ENCODE peak calls at places on chromosomes 5 and 9, in nine cellular contexts. U, J, L, Y, P, F, O, N and B are unnamed samples.

GRCh38 chr5:78985407-78986223 is 505 bp upstream of the ARSB start:
- DNase-seq in U (peak), J (peak), L (peak), Y (peak), P (peak), F (no peak), O (peak), N (peak), B (peak)

GRCh38 chr9:82367016-82367415 is 378.4 kb downstream of the SPATA31D1 start:
- DNase-seq in U (no peak), J (no peak), L (no peak), Y (no peak), P (no peak), F (no peak), O (no peak), N (no peak), B (no peak)

GRCh38 chr5:115333164-115333563 is 36.7 kb upstream of the CCDC112 start:
- DNase-seq in U (peak), J (no peak), L (no peak), Y (peak), P (peak), F (no peak), O (peak), N (no peak), B (no peak)

GRCh38 chr5:6729400-6730310 is 16.4 kb downstream of the TENT4A start:
- DNase-seq in U (no peak), J (no peak), L (no peak), Y (no peak), P (no peak), F (no peak), O (no peak), N (no peak), B (no peak)

GRCh38 chr9:97786341-97786740 is 66.7 kb upstream of the FOXE1 start:
- DNase-seq in U (no peak), J (no peak), L (peak), Y (no peak), P (peak), F (no peak), O (peak), N (no peak), B (peak)

GRCh38 chr9:124769451-124770358 is 1.4 kb downstream of the NR6A1 start:
- DNase-seq in U (peak), J (peak), L (no peak), Y (no peak), P (no peak), F (peak), O (no peak), N (peak), B (no peak)

GRCh38 chr5:68187268-68188055 is 28.1 kb upstream of the PIK3R1 start:
- DNase-seq in U (no peak), J (peak), L (no peak), Y (no peak), P (peak), F (peak), O (peak), N (peak), B (peak)

GRCh38 chr5:77144837-77145139 is 57.7 kb upstream of the ZBED3 start:
- DNase-seq in U (no peak), J (no peak), L (no peak), Y (no peak), P (no peak), F (no peak), O (no peak), N (no peak), B (no peak)

GRCh38 chr5:60010328-60010727 is 116.8 kb upstream of the PDE4D start:
- DNase-seq in U (peak), J (no peak), L (no peak), Y (no peak), P (no peak), F (no peak), O (no peak), N (no peak), B (no peak)

GRCh38 chr9:119009253-119009652 is 360.0 kb downstream of the BRINP1 start:
- DNase-seq in U (no peak), J (peak), L (no peak), Y (peak), P (no peak), F (no peak), O (no peak), N (no peak), B (no peak)

GRCh38 chr5:14415516-14416074 is 166.0 kb upstream of the OTULINL start:
- DNase-seq in U (no peak), J (peak), L (no peak), Y (peak), P (no peak), F (no peak), O (no peak), N (no peak), B (no peak)

GRCh38 chr9:136171801-136172411 is 33.0 kb downstream of the LHX3 start:
- DNase-seq in U (no peak), J (no peak), L (no peak), Y (no peak), P (no peak), F (peak), O (no peak), N (no peak), B (no peak)

GRCh38 chr5:135484563-135485157 is 32.5 kb upstream of the TIFAB start:
- DNase-seq in U (no peak), J (no peak), L (no peak), Y (no peak), P (no peak), F (no peak), O (no peak), N (no peak), B (no peak)

GRCh38 chr9:17810728-17811634 is 232.1 kb downstream of the SH3GL2 start:
- DNase-seq in U (peak), J (peak), L (peak), Y (peak), P (peak), F (no peak), O (peak), N (peak), B (peak)

GRCh38 chr5:115418788-115419187 is 122.3 kb upstream of the CCDC112 start:
- DNase-seq in U (no peak), J (no peak), L (no peak), Y (no peak), P (no peak), F (no peak), O (no peak), N (peak), B (no peak)

GRCh38 chr9:96688215-96688614 is 33.1 kb upstream of the PRXL2C start:
- DNase-seq in U (no peak), J (no peak), L (no peak), Y (no peak), P (no peak), F (no peak), O (no peak), N (no peak), B (no peak)

GRCh38 chr9:26750126-26750525 is 142.5 kb downstream of the CAAP1 start:
- DNase-seq in U (no peak), J (no peak), L (no peak), Y (no peak), P (no peak), F (no peak), O (no peak), N (no peak), B (no peak)

GRCh38 chr9:101427957-101428655 is 7.5 kb downstream of the ALDOB start:
- DNase-seq in U (no peak), J (no peak), L (no peak), Y (no peak), P (no peak), F (no peak), O (no peak), N (no peak), B (no peak)

GRCh38 chr5:95285406-95285761 is 490 bp upstream of the MCTP1 start:
- DNase-seq in U (no peak), J (peak), L (no peak), Y (no peak), P (no peak), F (no peak), O (peak), N (no peak), B (no peak)

GRCh38 chr5:74376187-74376586 is 264.3 kb downstream of the ENC1 start:
- DNase-seq in U (peak), J (no peak), L (no peak), Y (no peak), P (no peak), F (no peak), O (no peak), N (no peak), B (no peak)

GRCh38 chr5:39219433-39219832 is at the start of gene FYB1:
- DNase-seq in U (peak), J (peak), L (no peak), Y (peak), P (no peak), F (no peak), O (no peak), N (no peak), B (peak)

GRCh38 chr5:174355208-174355612 is 309.7 kb downstream of the NSG2 start:
- DNase-seq in U (peak), J (peak), L (peak), Y (peak), P (peak), F (no peak), O (peak), N (no peak), B (peak)

GRCh38 chr9:35813434-35814105 is 1.3 kb downstream of the HINT2 start:
- DNase-seq in U (peak), J (no peak), L (no peak), Y (peak), P (peak), F (no peak), O (peak), N (no peak), B (peak)

GRCh38 chr9:35728041-35728971 is 3.7 kb downstream of the TLN1 start:
- DNase-seq in U (peak), J (peak), L (peak), Y (peak), P (peak), F (peak), O (peak), N (peak), B (peak)

GRCh38 chr5:97243352-97243751 is 60.3 kb upstream of the RIOK2 start:
- DNase-seq in U (no peak), J (no peak), L (peak), Y (peak), P (no peak), F (no peak), O (peak), N (no peak), B (peak)

GRCh38 chr9:89505795-89506385 is 8.0 kb upstream of the SEMA4D start:
- DNase-seq in U (no peak), J (no peak), L (no peak), Y (no peak), P (no peak), F (no peak), O (no peak), N (no peak), B (no peak)

GRCh38 chr9:89505048-89505447 is 7.1 kb upstream of the SEMA4D start:
- DNase-seq in U (no peak), J (no peak), L (no peak), Y (no peak), P (no peak), F (no peak), O (no peak), N (no peak), B (no peak)

GRCh38 chr9:89508951-89509607 is 11.2 kb upstream of the SEMA4D start:
- DNase-seq in U (peak), J (no peak), L (no peak), Y (no peak), P (no peak), F (no peak), O (no peak), N (no peak), B (no peak)

GRCh38 chr9:89502038-89502601 is 4.2 kb upstream of the SEMA4D start:
- DNase-seq in U (peak), J (no peak), L (no peak), Y (no peak), P (no peak), F (no peak), O (no peak), N (no peak), B (no peak)

DNA sequence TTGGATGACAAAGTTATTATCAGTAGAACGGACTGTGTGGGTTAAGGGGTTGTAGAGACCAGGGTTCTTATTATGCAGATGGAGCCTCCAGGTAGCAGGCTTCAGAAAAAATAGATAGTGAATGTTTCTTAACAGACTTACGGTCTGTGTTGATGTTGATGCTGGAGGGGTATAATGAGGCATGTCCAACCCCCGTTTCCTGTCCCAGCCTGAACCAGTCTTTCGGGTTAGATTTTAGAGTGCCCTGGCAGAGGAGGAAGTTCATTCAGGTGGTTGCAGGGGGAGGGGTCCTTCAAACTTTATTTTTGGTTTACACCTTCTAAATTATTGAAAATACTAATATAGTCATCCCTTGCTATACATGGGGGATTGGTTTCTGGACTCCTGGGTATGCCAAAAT is 9.7 kb upstream of the SEMA4D start:
- DNase-seq in U (peak), J (no peak), L (no peak), Y (no peak), P (no peak), F (no peak), O (no peak), N (no peak), B (no peak)
- H3K4me3 ChIP-seq in U (no peak), J (no peak), L (no peak), Y (no peak), P (no peak), F (no peak), O (no peak), N (no peak), B (no peak)

GRCh38 chr5:141199359-141200235 is at the start of gene PCDHB11:
- DNase-seq in U (peak), J (no peak), L (no peak), Y (no peak), P (no peak), F (no peak), O (no peak), N (no peak), B (no peak)
- TF ChIP-seq CTCF in U (peak), J (no peak), L (no peak), Y (no peak), P (no peak), F (peak), O (no peak), N (no peak), B (no peak)

DNA sequence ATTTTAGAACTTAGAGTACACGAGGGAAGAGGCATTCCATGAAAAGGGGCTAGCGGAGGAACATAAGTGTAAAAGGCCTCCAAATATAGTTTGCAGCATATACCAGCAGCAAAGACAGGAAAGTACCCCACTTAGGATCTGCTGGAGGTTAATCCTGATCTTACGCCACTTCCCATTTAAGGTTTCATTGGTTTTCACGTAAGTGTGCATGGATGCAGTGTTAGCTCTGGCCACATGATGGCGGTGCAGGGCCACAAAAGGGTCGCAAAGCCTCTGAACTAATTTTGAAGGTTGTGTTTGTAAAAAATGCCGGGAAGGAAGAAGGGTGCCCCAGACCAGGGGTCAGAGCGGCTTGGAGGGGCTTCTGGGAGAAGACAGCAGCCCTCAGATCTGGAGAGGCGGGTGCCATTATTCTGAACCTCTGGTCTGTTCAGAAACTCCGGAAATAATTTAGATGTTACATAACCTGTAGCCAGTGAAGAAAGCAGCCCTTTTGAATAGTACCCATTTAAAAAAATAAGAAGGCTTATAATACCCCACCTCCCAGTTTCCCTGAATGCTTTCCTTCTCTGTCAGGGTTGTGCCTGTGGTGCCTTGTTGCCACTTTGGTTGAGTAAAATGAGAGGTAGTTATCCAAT is 59.5 kb upstream of the TLR4 start:
- DNase-seq in U (peak), J (peak), L (peak), Y (peak), P (peak), F (peak), O (peak), N (peak), B (peak)
- H3K4me3 ChIP-seq in U (peak), J (no peak), L (no peak), Y (no peak), P (no peak), F (no peak), O (peak), N (no peak), B (no peak)

GRCh38 chr9:4073371-4073770 is 226.5 kb downstream of the GLIS3 start:
- DNase-seq in U (peak), J (no peak), L (no peak), Y (no peak), P (no peak), F (peak), O (no peak), N (no peak), B (no peak)
- TF ChIP-seq CTCF in U (peak), J (peak), L (peak), Y (peak), P (peak), F (peak), O (peak), N (no peak), B (peak)

GRCh38 chr9:126986506-126986951 is 71.9 kb downstream of the RALGPS1 start:
- DNase-seq in U (no peak), J (no peak), L (no peak), Y (peak), P (no peak), F (no peak), O (no peak), N (peak), B (no peak)
- H3K4me3 ChIP-seq in U (no peak), J (no peak), L (no peak), Y (no peak), P (no peak), F (no peak), O (no peak), N (no peak), B (no peak)

GRCh38 chr9:107674252-107674936 is 184.8 kb upstream of the KLF4 start:
- DNase-seq in U (no peak), J (no peak), L (no peak), Y (no peak), P (no peak), F (peak), O (no peak), N (no peak), B (no peak)

GRCh38 chr9:107671588-107671987 is 182.0 kb upstream of the KLF4 start:
- DNase-seq in U (no peak), J (no peak), L (no peak), Y (no peak), P (no peak), F (no peak), O (no peak), N (no peak), B (no peak)

GRCh38 chr9:107675476-107676264 is 186.1 kb upstream of the KLF4 start:
- DNase-seq in U (peak), J (no peak), L (no peak), Y (no peak), P (no peak), F (no peak), O (no peak), N (no peak), B (no peak)

DNA sequence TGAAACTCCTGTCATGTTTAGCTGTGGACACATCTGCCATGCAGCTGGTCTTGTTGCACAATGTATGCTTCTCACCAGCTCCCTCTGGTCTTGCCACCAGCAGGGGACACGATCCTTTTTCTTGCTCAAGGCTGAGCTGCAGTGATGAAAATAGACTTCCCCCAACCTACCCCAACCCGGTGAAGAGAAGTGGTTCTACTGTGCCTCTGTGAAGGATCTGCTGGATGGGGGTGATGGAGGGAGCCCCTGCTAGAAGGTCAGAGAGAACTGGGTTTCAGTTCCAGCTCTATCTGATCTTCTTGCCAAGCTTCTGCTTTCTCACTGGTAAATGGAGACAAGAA is 185.3 kb upstream of the KLF4 start:
- DNase-seq in U (peak), J (peak), L (no peak), Y (peak), P (no peak), F (no peak), O (peak), N (no peak), B (no peak)
- TF ChIP-seq CTCF in U (peak), J (peak), L (no peak), Y (no peak), P (no peak), F (no peak), O (peak), N (no peak), B (no peak)

GRCh38 chr9:134648701-134649525 is 7.3 kb downstream of the COL5A1 start:
- DNase-seq in U (peak), J (peak), L (peak), Y (peak), P (peak), F (no peak), O (peak), N (no peak), B (peak)

GRCh38 chr9:134644715-134645606 is 3.4 kb downstream of the COL5A1 start:
- DNase-seq in U (peak), J (peak), L (peak), Y (peak), P (peak), F (no peak), O (peak), N (peak), B (peak)

GRCh38 chr9:134643306-134643705 is 1.7 kb downstream of the COL5A1 start:
- DNase-seq in U (no peak), J (peak), L (peak), Y (peak), P (peak), F (no peak), O (peak), N (no peak), B (peak)

GRCh38 chr9:134647359-134648115 is 5.9 kb downstream of the COL5A1 start:
- DNase-seq in U (no peak), J (no peak), L (no peak), Y (no peak), P (no peak), F (no peak), O (no peak), N (no peak), B (no peak)

DNA sequence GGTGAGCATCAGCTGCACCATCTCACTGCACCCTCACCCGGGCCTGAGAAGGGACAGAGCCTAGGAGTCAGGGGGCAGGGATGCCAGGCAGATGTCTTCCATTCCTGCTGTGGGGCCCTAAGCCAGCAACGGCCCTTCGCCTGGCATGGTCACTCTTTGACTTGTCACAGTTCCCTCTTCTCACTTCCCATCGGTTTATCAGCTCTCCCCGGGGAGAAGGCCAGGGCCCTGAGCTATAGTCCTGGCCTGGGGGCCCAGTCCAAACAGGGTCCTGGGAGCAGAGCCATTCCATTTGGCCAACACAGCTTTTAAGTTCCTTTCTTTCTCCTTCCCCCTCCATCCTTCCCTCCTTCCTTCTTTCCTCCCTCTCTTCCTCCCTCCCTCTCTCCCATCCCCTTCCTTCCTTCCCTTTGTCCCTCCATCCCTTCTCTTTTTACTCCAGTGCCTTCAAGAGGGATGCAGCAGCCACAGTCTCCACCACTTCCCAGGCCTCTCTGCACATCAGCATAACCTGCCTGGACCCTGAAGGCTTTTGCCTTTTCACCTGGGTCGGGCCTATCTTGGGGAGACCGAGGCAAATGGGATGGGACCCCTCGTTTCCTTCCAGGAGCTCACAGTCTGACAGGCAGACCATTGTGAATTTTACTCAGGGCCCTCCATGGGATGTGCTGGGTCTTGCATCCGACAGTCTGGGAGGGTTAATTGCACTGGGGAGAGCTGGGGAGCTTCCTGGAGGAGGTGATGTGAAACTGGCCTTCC is 4.2 kb downstream of the COL5A1 start:
- DNase-seq in U (no peak), J (no peak), L (no peak), Y (no peak), P (no peak), F (no peak), O (no peak), N (no peak), B (no peak)
- H3K4me3 ChIP-seq in U (no peak), J (peak), L (peak), Y (peak), P (no peak), F (no peak), O (peak), N (no peak), B (peak)